ENCODE peak calls at places on chromosomes 5 and 9, in four cellular contexts. E is mammary epithelial cell, H is AG20443, D is occipital lobe. P is an unnamed sample.

GRCh38 chr5:5954199-5954598 is 424.1 kb downstream of the MED10 start:
- DNase-seq in H (no peak), D (no peak), E (no peak), P (no peak)

GRCh38 chr5:7094626-7095025 is 301.3 kb upstream of the ADCY2 start:
- DNase-seq in D (no peak), H (no peak), E (no peak), P (no peak)

GRCh38 chr5:15880201-15880600 is 299.4 kb downstream of the MARCHF11 start:
- DNase-seq in D (no peak), H (no peak), E (no peak), P (no peak)

GRCh38 chr5:43314724-43315123 is 1.5 kb upstream of the HMGCS1 start:
- DNase-seq in E (no peak), H (no peak), D (no peak), P (no peak)

GRCh38 chr5:15718411-15719178 is 218.6 kb downstream of the FBXL7 start:
- DNase-seq in D (no peak), H (no peak), E (no peak), P (no peak)

GRCh38 chr5:92800360-92800759 is 780.7 kb downstream of the NR2F1-AS1 start:
- DNase-seq in D (no peak), H (no peak), E (no peak), P (no peak)

GRCh38 chr9:100589582-100589981 is 11.7 kb downstream of the CAVIN4 start:
- DNase-seq in E (peak), H (peak), D (no peak), P (no peak)

GRCh38 chr9:4600363-4600762 is 61.7 kb upstream of the PLPP6 start:
- DNase-seq in H (no peak), D (no peak), E (no peak), P (no peak)

GRCh38 chr5:72314571-72315172 is 5.4 kb downstream of the MRPS27 start:
- DNase-seq in D (no peak), E (peak), H (no peak), P (no peak)

GRCh38 chr5:142000176-142000575 is 12.7 kb downstream of the GNPDA1 start:
- DNase-seq in D (no peak), E (no peak), H (no peak), P (no peak)

GRCh38 chr9:36870960-36871359 is 163.1 kb downstream of the PAX5 start:
- DNase-seq in E (no peak), H (no peak), D (no peak), P (no peak)

GRCh38 chr9:73059304-73059703 is 92.4 kb upstream of the ANXA1 start:
- DNase-seq in D (no peak), E (no peak), H (no peak), P (no peak)

GRCh38 chr5:59922220-59922619 is 28.7 kb upstream of the PDE4D start:
- DNase-seq in D (no peak), E (no peak), H (no peak), P (no peak)

GRCh38 chr5:138275379-138275782 is 960 bp upstream of the GFRA3 start:
- DNase-seq in H (no peak), E (no peak), D (no peak), P (no peak)

GRCh38 chr5:30849801-30850370 is 343.6 kb upstream of the CDH6 start:
- DNase-seq in E (no peak), H (no peak), D (no peak), P (no peak)

GRCh38 chr9:132114102-132114707 is 34.5 kb upstream of the MED27 start:
- DNase-seq in D (no peak), H (peak), E (peak), P (peak)

GRCh38 chr9:113913426-113914195 is 37.5 kb downstream of the ZNF618 start:
- DNase-seq in D (no peak), E (no peak), H (peak), P (no peak)

GRCh38 chr5:10250804-10251276 is 760 bp downstream of the CCT5 start:
- DNase-seq in D (no peak), E (peak), H (peak), P (no peak)

GRCh38 chr5:149869266-149869875 is 75.2 kb downstream of the PDE6A start:
- DNase-seq in E (no peak), H (no peak), D (no peak), P (no peak)

GRCh38 chr9:33418090-33418489 is 15.7 kb upstream of the AQP7 start:
- DNase-seq in D (no peak), H (no peak), E (peak), P (no peak)

GRCh38 chr5:76427481-76428140 is 24.5 kb downstream of the IQGAP2 start:
- DNase-seq in H (no peak), D (no peak), E (no peak), P (no peak)

GRCh38 chr9:79765466-79765865 is 193.7 kb downstream of the TLE4 start:
- DNase-seq in E (no peak), H (no peak), D (no peak), P (no peak)

GRCh38 chr9:4970970-4971641 is 14.0 kb upstream of the JAK2 start:
- DNase-seq in D (no peak), E (no peak), H (no peak), P (peak)

GRCh38 chr9:74821636-74822035 is 66.1 kb downstream of the TRPM6 start:
- DNase-seq in D (peak), E (no peak), H (no peak), P (no peak)

GRCh38 chr5:96958977-96959376 is 23.1 kb downstream of the LNPEP start:
- DNase-seq in H (no peak), E (no peak), D (no peak), P (no peak)